ENCODE peak calls at places on chromosome 11, in ten cellular contexts. S is esophagus mucosa; C is left ventricle myocardium superior; E is activated CD4-positive, alpha-beta T cell treated with anti-CD3 and anti-CD28 coated beads for 36 hours; X is sciatic nerve; N is activated naive CD8-positive, alpha-beta T cell treated with anti-CD3 and anti-CD28 coated beads, Interleukin-2, amount 10 ng/mL, durations not matched to agents 7 days and 5 days; B is CD8-positive, alpha-beta T cell; M is stimulated activated naive CD8-positive, alpha-beta T cell treated with anti-CD3 and anti-CD28 coated beads, Interleukin-15, Interleukin-2, amounts not matched to agents 100 U/mL and 50 U/mL, for 24 hours; R is aorta; L is activated T-cell treated with anti-CD3 and anti-CD28 coated beads, Interleukin-2, amount 50 U/mL, for 4 hours. T is an unnamed sample.

GRCh38 chr11:113778111-113778910 is 1.3 kb upstream of the CLDN25 start:
- ATAC-seq in B (no peak), S (peak), N (no peak), R (no peak), M (no peak), C (peak), L (no peak), X (no peak), E (no peak), T (no peak)

GRCh38 chr11:36237341-36237740 is 51.9 kb downstream of the COMMD9 start:
- ATAC-seq in R (no peak), N (no peak), E (no peak), X (no peak), C (no peak), M (no peak), L (no peak), S (no peak), B (no peak), T (no peak)

GRCh38 chr11:33703771-33704170 is 3.1 kb upstream of the C11orf91 start:
- ATAC-seq in N (no peak), B (no peak), R (no peak), X (no peak), E (no peak), M (no peak), C (peak), S (peak), L (no peak), T (peak)

GRCh38 chr11:134654161-134654915 is 242.3 kb upstream of the B3GAT1 start:
- ATAC-seq in L (no peak), N (no peak), X (no peak), B (peak), M (no peak), E (peak), R (no peak), S (no peak), C (no peak), T (no peak)

GRCh38 chr11:115257286-115258077 is 246.7 kb downstream of the CADM1 start:
- ATAC-seq in E (no peak), X (no peak), M (no peak), S (no peak), L (no peak), B (no peak), N (no peak), R (no peak), C (no peak), T (no peak)

GRCh38 chr11:123231777-123232176 is 36.7 kb upstream of the CLMP start:
- ATAC-seq in N (no peak), R (no peak), L (no peak), X (no peak), E (no peak), B (no peak), S (no peak), M (no peak), C (no peak), T (peak)

GRCh38 chr11:32500001-32500400 is 64.7 kb upstream of the WT1 start:
- ATAC-seq in R (no peak), N (no peak), B (no peak), X (no peak), S (no peak), M (no peak), L (no peak), E (no peak), C (no peak), T (no peak)

GRCh38 chr11:132909016-132909606 is 623.2 kb downstream of the OPCML start:
- ATAC-seq in L (no peak), M (no peak), R (no peak), B (no peak), S (no peak), E (no peak), C (no peak), X (no peak), N (no peak), T (no peak)

GRCh38 chr11:8803973-8804372 is 107.0 kb upstream of the AKIP1 start:
- ATAC-seq in R (no peak), M (no peak), L (no peak), N (no peak), X (no peak), C (peak), E (no peak), B (no peak), S (no peak), T (no peak)

GRCh38 chr11:68076371-68077042 is 37.7 kb downstream of the TCIRG1 start:
- ATAC-seq in R (no peak), X (no peak), E (no peak), C (peak), N (no peak), B (no peak), L (no peak), S (no peak), M (no peak), T (no peak)

GRCh38 chr11:75383246-75383645 is 16.1 kb upstream of the RPS3 start:
- ATAC-seq in R (no peak), B (peak), E (peak), X (no peak), C (no peak), S (no peak), N (peak), M (peak), L (peak), T (no peak)

GRCh38 chr11:9396752-9397151 is 12.3 kb downstream of the IPO7 start:
- ATAC-seq in L (peak), C (no peak), B (no peak), X (no peak), S (no peak), M (peak), N (no peak), R (no peak), E (peak), T (no peak)

GRCh38 chr11:128628343-128628673 is 41.0 kb upstream of the ETS1 start:
- ATAC-seq in M (no peak), S (no peak), N (no peak), B (no peak), R (no peak), L (peak), X (no peak), C (no peak), E (peak), T (no peak)

GRCh38 chr11:33358150-33358831 is 101.1 kb downstream of the HIPK3 start:
- ATAC-seq in L (no peak), B (no peak), S (no peak), M (no peak), R (no peak), C (peak), N (no peak), E (no peak), X (no peak), T (no peak)

GRCh38 chr11:61601512-61601911 is 20.6 kb upstream of the SYT7 start:
- ATAC-seq in S (no peak), B (no peak), M (no peak), L (no peak), R (no peak), C (no peak), X (no peak), N (no peak), E (no peak), T (no peak)

GRCh38 chr11:72069200-72069599 is 11.1 kb downstream of the NUMA1 start:
- ATAC-seq in C (peak), E (peak), N (no peak), R (peak), B (no peak), L (no peak), S (peak), X (peak), M (no peak), T (no peak)

GRCh38 chr11:71372693-71373657 is 75.2 kb downstream of the DHCR7 start:
- ATAC-seq in R (no peak), L (no peak), C (no peak), N (no peak), B (no peak), E (no peak), X (peak), S (no peak), M (no peak), T (no peak)

GRCh38 chr11:35122308-35122707 is 16.7 kb upstream of the CD44 start:
- ATAC-seq in B (peak), L (peak), S (no peak), X (no peak), C (no peak), M (no peak), R (no peak), N (peak), E (peak), T (no peak)

GRCh38 chr11:17788084-17788483 is 53.5 kb downstream of the KCNC1 start:
- ATAC-seq in C (no peak), X (no peak), M (no peak), L (no peak), E (no peak), N (no peak), S (no peak), R (no peak), B (no peak), T (no peak)

GRCh38 chr11:134466909-134467567 is 55.0 kb upstream of the B3GAT1 start:
- ATAC-seq in X (no peak), B (no peak), N (no peak), E (no peak), M (no peak), R (no peak), S (no peak), C (no peak), L (no peak), T (no peak)

GRCh38 chr11:128936546-128937275 is 6.0 kb downstream of the TP53AIP1 start:
- ATAC-seq in B (no peak), L (no peak), R (no peak), S (no peak), E (no peak), M (no peak), X (no peak), C (no peak), N (no peak), T (no peak)

GRCh38 chr11:57641011-57641410 is 8.7 kb downstream of the YPEL4 start:
- ATAC-seq in E (no peak), M (no peak), R (no peak), S (no peak), B (no peak), N (no peak), X (peak), L (no peak), C (peak), T (no peak)

GRCh38 chr11:32809313-32809712 is 14.9 kb upstream of the CCDC73 start:
- ATAC-seq in E (peak), X (peak), B (peak), M (peak), N (peak), S (peak), R (peak), L (peak), C (peak), T (peak)

GRCh38 chr11:62508336-62509058 is 38.1 kb downstream of the AHNAK start:
- ATAC-seq in R (peak), X (peak), C (peak), M (no peak), E (peak), S (peak), B (no peak), L (no peak), N (no peak), T (peak)

GRCh38 chr11:57777969-57778317 is 16.3 kb downstream of the CTNND1 start:
- ATAC-seq in S (no peak), L (no peak), R (no peak), X (peak), M (no peak), C (peak), E (no peak), N (no peak), B (no peak), T (peak)

GRCh38 chr11:30423886-30424285 is 101.0 kb downstream of the ARL14EP start:
- ATAC-seq in N (no peak), E (no peak), R (no peak), M (no peak), C (no peak), X (no peak), S (no peak), B (no peak), L (no peak), T (no peak)

GRCh38 chr11:112627588-112628045 is 333.6 kb upstream of the NCAM1 start:
- ATAC-seq in B (no peak), R (no peak), X (no peak), S (no peak), N (no peak), E (peak), M (peak), L (no peak), C (no peak), T (no peak)

GRCh38 chr11:22163394-22163797 is 29.5 kb upstream of the ANO5 start:
- ATAC-seq in C (peak), L (no peak), R (peak), B (no peak), N (no peak), X (peak), S (no peak), E (no peak), M (no peak), T (peak)

GRCh38 chr11:44047931-44048431 is at the start of gene ACCSL:
- ATAC-seq in S (no peak), M (no peak), L (no peak), X (no peak), R (no peak), C (peak), E (no peak), B (no peak), N (no peak), T (no peak)

GRCh38 chr11:112004389-112004788 is 20.8 kb upstream of the DLAT start:
- ATAC-seq in R (no peak), N (peak), B (peak), S (peak), C (peak), X (no peak), M (no peak), E (peak), L (peak), T (no peak)

GRCh38 chr11:100821198-100821597 is 134.1 kb downstream of the ARHGAP42 start:
- ATAC-seq in C (no peak), E (no peak), L (no peak), X (peak), M (no peak), B (no peak), N (no peak), R (no peak), S (no peak), T (no peak)

GRCh38 chr11:128515766-128516466 is 71.4 kb downstream of the ETS1 start:
- ATAC-seq in E (no peak), R (no peak), X (no peak), B (no peak), M (no peak), N (no peak), L (no peak), S (no peak), C (peak), T (no peak)

GRCh38 chr11:105609341-105609781 is 512 bp upstream of the GRIA4 start:
- ATAC-seq in C (no peak), N (peak), B (peak), R (no peak), X (peak), E (peak), M (peak), S (no peak), L (peak), T (no peak)

GRCh38 chr11:73399159-73400090 is 23.2 kb downstream of the RELT start:
- ATAC-seq in X (peak), C (peak), S (no peak), E (no peak), M (no peak), N (no peak), B (no peak), L (no peak), R (no peak), T (no peak)

GRCh38 chr11:58034471-58034870 is 3.7 kb downstream of the OR6Q1 start:
- ATAC-seq in E (no peak), B (no peak), R (no peak), N (no peak), L (no peak), X (no peak), S (no peak), C (no peak), M (no peak), T (no peak)

GRCh38 chr11:46664612-46665011 is 35.8 kb downstream of the ARHGAP1 start:
- ATAC-seq in N (no peak), X (no peak), E (no peak), C (no peak), B (no peak), R (no peak), L (no peak), S (no peak), M (no peak), T (no peak)

GRCh38 chr11:65298655-65299179 is 15.9 kb upstream of the CDC42EP2 start:
- ATAC-seq in M (no peak), X (peak), S (no peak), C (peak), E (no peak), B (no peak), N (no peak), R (peak), L (no peak), T (peak)

GRCh38 chr11:13261600-13262061 is 16.0 kb upstream of the BMAL1 start:
- ATAC-seq in M (no peak), S (peak), C (peak), E (no peak), L (no peak), X (peak), R (peak), N (no peak), B (no peak), T (peak)

GRCh38 chr11:64969209-64969608 is 2.7 kb downstream of the MAJIN start:
- ATAC-seq in C (no peak), R (no peak), L (no peak), B (no peak), X (no peak), S (peak), N (no peak), E (peak), M (no peak), T (no peak)

GRCh38 chr11:45259607-45260006 is 26.5 kb downstream of the SYT13 start:
- ATAC-seq in R (no peak), X (no peak), L (no peak), M (no peak), E (no peak), B (no peak), S (peak), C (no peak), N (no peak), T (no peak)

T was measured in gastroesophageal sphincter.